ENCODE peak calls at places on chromosomes 4 and X, in six cellular contexts. Z is CD8-positive, alpha-beta T cell; T is CD4-positive, alpha-beta T cell; H is IMR-90; G is B cell; F is left lung. N is an unnamed sample.

GRCh38 chrX:69028006-69028760 is 137.1 kb downstream of the PJA1 start:
- DNase-seq in G (no peak), T (no peak), F (no peak), H (no peak), Z (no peak), N (peak)

GRCh38 chr4:86840858-86841257 is 8.3 kb downstream of the SLC10A6 start:
- DNase-seq in T (no peak), F (no peak), G (no peak), Z (no peak), H (peak), N (no peak)

GRCh38 chr4:181958435-181958834 is 284.8 kb upstream of the TENM3 start:
- DNase-seq in G (no peak), H (no peak), Z (no peak), F (no peak), T (no peak), N (no peak)

GRCh38 chrX:96770315-96770714 is 85.7 kb downstream of the DIAPH2 start:
- DNase-seq in H (peak), G (no peak), Z (no peak), F (no peak), T (no peak), N (no peak)

GRCh38 chrX:68490644-68491043 is 8.2 kb upstream of the YIPF6 start:
- DNase-seq in H (peak), G (no peak), F (no peak), T (no peak), Z (no peak), N (no peak)

GRCh38 chrX:83512111-83512510 is 4.0 kb downstream of the POU3F4 start:
- DNase-seq in G (no peak), F (no peak), Z (no peak), H (no peak), T (no peak), N (no peak)

GRCh38 chrX:68307767-68308166 is 125.5 kb downstream of the OPHN1 start:
- DNase-seq in F (no peak), H (peak), T (no peak), Z (no peak), G (no peak), N (no peak)

GRCh38 chr4:141065872-141066271 is 67.4 kb downstream of the RNF150 start:
- DNase-seq in F (no peak), G (no peak), H (no peak), Z (no peak), T (no peak), N (no peak)

GRCh38 chr4:38668203-38668602 is 4.2 kb downstream of the KLF3 start:
- DNase-seq in G (no peak), Z (no peak), H (no peak), T (no peak), F (no peak), N (no peak)

GRCh38 chr4:148061795-148062194 is 329.9 kb downstream of the ARHGAP10 start:
- DNase-seq in F (no peak), T (no peak), Z (no peak), G (no peak), H (no peak), N (no peak)

GRCh38 chr4:38529189-38530115 is 134.5 kb upstream of the KLF3 start:
- DNase-seq in H (no peak), F (no peak), Z (no peak), T (peak), G (no peak), N (peak)

GRCh38 chr4:84857296-84857695 is 109.2 kb downstream of the WDFY3 start:
- DNase-seq in T (no peak), F (no peak), H (no peak), Z (no peak), G (no peak), N (no peak)

GRCh38 chrX:153882086-153882498 is 3.9 kb downstream of the L1CAM start:
- DNase-seq in F (no peak), T (no peak), Z (no peak), H (peak), G (no peak), N (no peak)

GRCh38 chrX:106862972-106863688 is 40.0 kb downstream of the RIPPLY1 start:
- DNase-seq in F (no peak), H (peak), Z (no peak), T (no peak), G (no peak), N (peak)

GRCh38 chr4:139609647-139610046 is 53.6 kb upstream of the SETD7 start:
- DNase-seq in F (no peak), Z (no peak), T (no peak), H (peak), G (no peak), N (no peak)

GRCh38 chrX:53474707-53475106 is 40.5 kb upstream of the HSD17B10 start:
- DNase-seq in H (no peak), G (no peak), F (no peak), Z (no peak), T (no peak), N (no peak)

GRCh38 chr4:52957791-52958190 is 95.7 kb downstream of the RASL11B start:
- DNase-seq in T (no peak), F (no peak), H (peak), Z (no peak), G (no peak), N (no peak)

GRCh38 chr4:168923526-168924194 is 86.4 kb downstream of the CBR4 start:
- DNase-seq in T (peak), F (no peak), G (peak), H (peak), Z (peak), N (peak)

GRCh38 chrX:155993421-155993820 is 4.1 kb upstream of the IL9R start:
- DNase-seq in H (no peak), T (no peak), F (no peak), G (no peak), Z (no peak), N (no peak)

GRCh38 chrX:80808854-80809493 is 703 bp downstream of the BRWD3 start:
- DNase-seq in Z (peak), T (peak), F (no peak), H (no peak), G (peak), N (peak)

GRCh38 chr4:172998527-172999469 is 169.8 kb upstream of the GALNT7 start:
- DNase-seq in G (no peak), F (no peak), H (peak), T (no peak), Z (no peak), N (no peak)

GRCh38 chr4:108168213-108168671 is 490 bp downstream of the LEF1 start:
- DNase-seq in T (no peak), Z (no peak), G (no peak), F (no peak), H (peak), N (no peak)

GRCh38 chr4:82201805-82202636 is 171.8 kb downstream of the HNRNPD start:
- DNase-seq in Z (peak), T (peak), G (peak), F (no peak), H (peak), N (peak)

GRCh38 chr4:184310171-184310567 is 92.5 kb upstream of the ENPP6 start:
- DNase-seq in G (peak), T (no peak), H (no peak), F (no peak), Z (no peak), N (peak)

GRCh38 chr4:92305148-92305877 is 1.5 kb downstream of the GRID2 start:
- DNase-seq in T (no peak), G (no peak), F (peak), H (peak), Z (no peak), N (peak)

GRCh38 chr4:185522451-185522850 is 12.9 kb downstream of the PDLIM3 start:
- DNase-seq in G (no peak), Z (no peak), F (no peak), T (no peak), H (no peak), N (no peak)

GRCh38 chrX:20118065-20118824 is 1.5 kb upstream of the MAP7D2 start:
- DNase-seq in H (no peak), T (no peak), Z (no peak), G (no peak), F (no peak), N (no peak)

GRCh38 chr4:6308890-6309643 is 39.4 kb downstream of the WFS1 start:
- DNase-seq in Z (no peak), H (no peak), F (peak), G (no peak), T (no peak), N (no peak)

GRCh38 chr4:106594291-106594952 is 225.8 kb upstream of the GIMD1 start:
- DNase-seq in T (no peak), G (no peak), F (no peak), Z (no peak), H (no peak), N (no peak)

GRCh38 chr4:92270908-92271307 is 32.9 kb upstream of the GRID2 start:
- DNase-seq in Z (no peak), H (no peak), T (no peak), F (no peak), G (no peak), N (no peak)

GRCh38 chr4:119559044-119559647 is 69.5 kb downstream of the PDE5A start:
- DNase-seq in T (no peak), G (no peak), F (no peak), H (peak), Z (no peak), N (peak)

GRCh38 chrX:53882331-53882730 is 161.9 kb downstream of the PHF8 start:
- DNase-seq in H (peak), G (no peak), T (no peak), Z (no peak), F (no peak), N (no peak)

GRCh38 chrX:40644175-40644574 is 3.2 kb downstream of the CXorf38 start:
- DNase-seq in F (no peak), Z (no peak), T (no peak), H (peak), G (no peak), N (no peak)

GRCh38 chr4:128525387-128525786 is 237.8 kb upstream of the PGRMC2 start:
- DNase-seq in F (no peak), T (no peak), G (no peak), H (peak), Z (no peak), N (no peak)

GRCh38 chr4:21596521-21596920 is 352.1 kb downstream of the KCNIP4 start:
- DNase-seq in Z (no peak), F (no peak), T (no peak), H (no peak), G (no peak), N (no peak)
- TF ChIP-seq CTCF in Z (no peak), F (no peak), T (no peak), H (no peak), G (no peak), N (no peak)

DNA sequence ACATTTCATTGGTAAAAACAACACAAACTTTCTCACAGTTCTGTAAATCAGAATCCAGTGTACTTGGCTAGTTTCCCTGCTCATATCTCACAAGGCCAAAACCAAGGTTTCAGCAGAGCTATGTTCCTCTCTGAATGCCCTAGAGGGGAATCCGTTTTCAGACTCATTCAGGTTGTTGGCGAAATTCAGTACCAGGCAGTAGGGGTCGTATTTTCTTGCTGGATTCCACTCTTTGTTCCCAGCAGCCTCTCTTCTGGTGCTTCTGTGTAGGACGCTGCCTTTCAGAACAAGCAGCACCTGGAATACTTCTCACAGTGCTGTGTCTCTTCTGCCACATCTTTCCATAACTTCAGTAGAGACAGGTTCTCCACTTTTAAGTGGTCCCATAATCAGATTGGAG is 351.9 kb downstream of the PCDH18 start:
- DNase-seq in F (no peak), Z (no peak), T (no peak), H (no peak), G (no peak), N (no peak)
- TF ChIP-seq CTCF in F (no peak), Z (no peak), T (no peak), H (no peak), G (no peak), N (no peak)

GRCh38 chr4:702618-703048 is 3.0 kb upstream of the PCGF3 start:
- DNase-seq in H (no peak), Z (no peak), T (no peak), F (no peak), G (no peak), N (no peak)

GRCh38 chr4:703336-704197 is 2.1 kb upstream of the PCGF3 start:
- DNase-seq in T (no peak), G (no peak), H (no peak), F (no peak), Z (no peak), N (no peak)

GRCh38 chr4:704198-704891 is 1.3 kb upstream of the PCGF3 start:
- DNase-seq in Z (no peak), H (no peak), G (no peak), T (no peak), F (peak), N (no peak)

GRCh38 chr4:699816-700580 is 5.6 kb upstream of the PCGF3 start:
- DNase-seq in Z (no peak), G (no peak), T (no peak), H (no peak), F (no peak), N (no peak)

GRCh38 chr4:700587-701264 is 4.9 kb upstream of the PCGF3 start:
- DNase-seq in G (no peak), H (no peak), Z (no peak), T (no peak), F (no peak), N (no peak)
- TF ChIP-seq CTCF in G (no peak), H (no peak), Z (no peak), T (no peak), F (no peak), N (no peak)

DNA sequence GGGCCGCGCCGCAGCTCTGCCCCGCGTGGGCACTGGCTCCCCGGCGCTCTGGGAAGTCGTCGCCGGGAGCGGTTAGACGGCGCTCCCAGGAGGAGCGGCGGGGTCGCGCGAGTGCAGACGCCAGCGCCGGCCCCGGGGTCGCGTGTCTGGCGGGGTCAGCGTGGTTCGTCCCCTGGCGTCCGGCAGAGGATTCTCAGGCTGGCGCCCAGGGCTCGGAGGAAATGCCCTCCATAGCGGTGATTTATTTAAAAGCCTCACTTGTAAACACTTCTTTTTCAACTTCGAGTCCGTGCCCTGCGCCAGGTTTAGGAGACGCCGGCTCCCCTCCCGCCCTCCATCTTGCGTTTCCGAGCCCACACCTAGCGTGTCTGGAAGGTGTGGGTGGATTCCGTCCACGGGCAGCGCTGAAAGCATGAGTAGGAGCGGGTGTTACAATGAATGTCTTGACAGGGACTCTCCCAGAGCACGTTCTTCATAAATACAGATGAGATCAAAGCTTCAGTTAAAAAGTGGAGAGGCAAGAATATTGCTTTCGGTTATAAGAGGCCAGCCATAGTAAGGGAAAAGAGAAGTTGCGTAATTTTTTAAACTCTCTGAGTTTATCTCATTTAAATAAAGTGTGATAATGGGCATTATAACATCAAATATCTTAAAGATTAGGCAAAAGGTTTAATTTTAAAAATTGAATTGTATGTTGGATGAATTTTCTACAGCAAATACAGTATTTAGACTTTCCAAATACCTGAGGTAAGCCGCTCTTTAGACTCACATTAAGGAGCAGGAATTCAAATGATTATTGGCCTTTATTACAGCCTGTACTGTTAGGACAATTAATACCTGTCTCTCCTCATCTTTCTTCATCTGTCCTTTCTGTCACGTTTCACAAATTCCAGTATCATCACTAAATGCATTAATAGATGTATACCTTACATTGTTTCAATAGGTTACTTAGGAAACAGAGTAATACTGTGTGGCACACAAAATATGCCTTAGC is 863 bp downstream of the FAM241A start:
- DNase-seq in F (peak), H (peak), T (peak), G (peak), Z (peak), N (peak)
- TF ChIP-seq CTCF in F (no peak), H (peak), T (no peak), G (no peak), Z (no peak), N (no peak)

GRCh38 chr4:78379991-78380739 is 171.4 kb upstream of the ANXA3 start:
- DNase-seq in H (peak), T (no peak), Z (no peak), G (no peak), F (no peak), N (no peak)
- TF ChIP-seq CTCF in H (no peak), T (no peak), Z (no peak), G (no peak), F (no peak), N (no peak)

GRCh38 chr4:154084864-154085263 is 296.0 kb upstream of the SFRP2 start:
- DNase-seq in F (no peak), G (no peak), Z (no peak), T (no peak), H (no peak), N (no peak)
- TF ChIP-seq CTCF in F (no peak), G (no peak), Z (no peak), T (no peak), H (no peak), N (no peak)

GRCh38 chr4:48779095-48779997 is 733 bp downstream of the FRYL start:
- DNase-seq in T (peak), F (peak), G (peak), Z (peak), H (peak), N (peak)
- TF ChIP-seq CTCF in T (no peak), F (no peak), G (no peak), Z (no peak), H (peak), N (peak)

GRCh38 chr4:74796631-74797030 is 2.3 kb upstream of the BTC start:
- DNase-seq in G (no peak), T (no peak), F (no peak), Z (no peak), H (no peak), N (no peak)

GRCh38 chr4:74794341-74794801 is at the start of gene BTC:
- DNase-seq in T (no peak), F (peak), G (no peak), H (no peak), Z (no peak), N (peak)

GRCh38 chr4:74790652-74791051 is 3.7 kb downstream of the BTC start:
- DNase-seq in F (no peak), Z (no peak), T (no peak), H (no peak), G (no peak), N (no peak)

GRCh38 chr4:74789518-74789917 is 4.8 kb downstream of the BTC start:
- DNase-seq in Z (no peak), G (no peak), F (no peak), H (no peak), T (no peak), N (no peak)

DNA sequence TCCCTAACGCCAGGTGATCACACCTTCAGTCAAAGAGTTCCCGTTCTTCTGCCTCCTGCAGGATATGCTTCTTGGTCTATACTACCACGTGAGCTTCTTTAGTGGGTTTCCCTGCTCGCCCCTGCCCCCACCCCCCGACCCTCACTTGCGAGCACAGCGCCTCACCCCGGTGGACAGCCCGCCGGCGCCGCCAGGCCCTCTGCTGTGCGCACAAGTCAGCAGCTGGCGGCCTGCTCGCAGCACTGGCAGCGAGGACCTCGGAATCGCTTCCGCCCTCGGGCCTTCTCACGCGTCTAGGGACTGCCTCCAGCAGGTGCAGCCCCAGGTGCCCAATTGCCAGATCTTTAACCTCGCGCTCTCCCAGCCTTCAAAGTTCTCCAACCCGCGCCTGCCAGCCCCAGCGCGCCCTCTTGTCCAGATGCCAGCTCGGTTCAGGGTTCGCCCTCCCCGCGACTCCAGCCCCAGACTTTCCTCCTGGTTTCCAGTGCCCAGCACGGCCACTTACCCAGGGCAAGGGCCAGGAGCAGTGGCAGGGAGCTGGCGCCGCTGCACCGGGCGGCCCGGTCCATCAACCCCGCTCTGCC is 474 bp downstream of the BTC start:
- DNase-seq in H (no peak), Z (no peak), G (no peak), F (peak), T (no peak), N (peak)
- TF ChIP-seq CTCF in H (peak), Z (no peak), G (no peak), F (no peak), T (no peak), N (no peak)

GRCh38 chr4:112076919-112077608 is 68.2 kb upstream of the FAM241A start:
- DNase-seq in H (no peak), F (no peak), Z (no peak), T (no peak), G (no peak), N (no peak)
- TF ChIP-seq CTCF in H (no peak), F (no peak), Z (no peak), T (no peak), G (no peak), N (no peak)